ENCODE peak calls at places on chromosomes 1 and 21, in seven cellular contexts. H, O, D, X, K, Z and R are unnamed samples.

GRCh38 chr1:94623560-94624148 is 82.1 kb upstream of the F3 start:
- DNase-seq in O (no peak), D (no peak), Z (peak), H (peak), K (peak), X (no peak), R (peak)

GRCh38 chr1:226401407-226402303 is 6.2 kb downstream of the PARP1 start:
- DNase-seq in Z (no peak), K (peak), O (no peak), X (no peak), D (no peak), H (no peak), R (no peak)

GRCh38 chr21:26490771-26491170 is 82.3 kb downstream of the CYYR1 start:
- DNase-seq in D (peak), O (no peak), H (no peak), Z (no peak), K (peak), X (no peak), R (no peak)

GRCh38 chr1:208221291-208221622 is 22.9 kb downstream of the PLXNA2 start:
- DNase-seq in X (no peak), O (no peak), K (no peak), D (no peak), H (no peak), Z (no peak), R (no peak)

GRCh38 chr21:36589352-36589971 is 109.5 kb upstream of the SIM2 start:
- DNase-seq in X (peak), H (peak), K (peak), D (no peak), O (peak), Z (peak), R (peak)

GRCh38 chr21:37166733-37167132 is 93.7 kb downstream of the TTC3 start:
- DNase-seq in K (peak), H (peak), D (no peak), O (no peak), X (peak), Z (no peak), R (no peak)

GRCh38 chr1:236120725-236121153 is 21.6 kb upstream of the GPR137B start:
- DNase-seq in D (no peak), H (no peak), Z (no peak), O (no peak), X (no peak), K (no peak), R (no peak)

GRCh38 chr1:24111998-24112380 is at the start of gene MYOM3:
- DNase-seq in H (no peak), X (no peak), K (no peak), O (no peak), D (no peak), Z (no peak), R (no peak)

GRCh38 chr1:234201600-234201999 is 171.7 kb upstream of the COA6 start:
- DNase-seq in X (no peak), K (no peak), Z (no peak), D (no peak), O (no peak), H (no peak), R (no peak)

GRCh38 chr1:30740952-30741894 is 16.4 kb downstream of the LAPTM5 start:
- DNase-seq in Z (no peak), X (no peak), K (peak), H (peak), D (no peak), O (peak), R (no peak)

GRCh38 chr1:198361373-198361772 is 179.1 kb downstream of the ATP6V1G3 start:
- DNase-seq in X (no peak), D (no peak), H (no peak), Z (no peak), K (no peak), O (peak), R (no peak)

GRCh38 chr1:23544444-23545389 is 13.7 kb upstream of the E2F2 start:
- DNase-seq in K (peak), O (peak), X (peak), D (peak), Z (peak), H (peak), R (peak)

GRCh38 chr21:29194342-29194741 is 63.9 kb downstream of the MAP3K7CL start:
- DNase-seq in X (no peak), D (no peak), Z (no peak), H (peak), O (no peak), K (no peak), R (no peak)

GRCh38 chr1:220326578-220326977 is 54.3 kb upstream of the RAB3GAP2 start:
- DNase-seq in K (no peak), X (peak), H (peak), D (no peak), Z (no peak), O (peak), R (peak)

GRCh38 chr1:69662321-69662720 is 94.6 kb downstream of the LRRC7 start:
- DNase-seq in H (no peak), X (no peak), O (no peak), K (no peak), Z (no peak), D (no peak), R (no peak)

GRCh38 chr1:172885411-172885810 is 165.3 kb downstream of the TNFSF18 start:
- DNase-seq in O (no peak), X (no peak), Z (no peak), H (no peak), K (no peak), D (no peak), R (no peak)

GRCh38 chr1:199931666-199932377 is 95.7 kb upstream of the NR5A2 start:
- DNase-seq in X (no peak), D (no peak), K (no peak), O (no peak), Z (no peak), H (peak), R (peak)

GRCh38 chr1:90717665-90718410 is 736 bp upstream of the BARHL2 start:
- DNase-seq in X (peak), D (no peak), O (peak), K (peak), Z (peak), H (peak), R (peak)

GRCh38 chr1:68339505-68339904 is 107.2 kb upstream of the WLS start:
- DNase-seq in K (no peak), O (peak), X (no peak), D (no peak), H (peak), Z (no peak), R (peak)

GRCh38 chr1:53070621-53071020 is 8.6 kb downstream of the PODN start:
- DNase-seq in O (no peak), H (no peak), Z (peak), X (peak), K (no peak), D (no peak), R (no peak)

GRCh38 chr1:204763773-204764427 is 78.4 kb upstream of the LRRN2 start:
- DNase-seq in K (peak), Z (peak), D (peak), O (peak), H (peak), X (peak), R (peak)

GRCh38 chr21:43287974-43288755 is 119.4 kb downstream of the CRYAA start:
- DNase-seq in O (no peak), H (peak), K (no peak), D (no peak), X (no peak), Z (no peak), R (no peak)

GRCh38 chr1:232982238-232982944 is 32.0 kb downstream of the NTPCR start:
- DNase-seq in X (no peak), D (no peak), Z (no peak), O (peak), H (peak), K (no peak), R (peak)

GRCh38 chr1:154353460-154353904 is 28.2 kb downstream of the ATP8B2 start:
- DNase-seq in Z (no peak), K (peak), O (peak), X (no peak), H (peak), D (peak), R (peak)

DNA sequence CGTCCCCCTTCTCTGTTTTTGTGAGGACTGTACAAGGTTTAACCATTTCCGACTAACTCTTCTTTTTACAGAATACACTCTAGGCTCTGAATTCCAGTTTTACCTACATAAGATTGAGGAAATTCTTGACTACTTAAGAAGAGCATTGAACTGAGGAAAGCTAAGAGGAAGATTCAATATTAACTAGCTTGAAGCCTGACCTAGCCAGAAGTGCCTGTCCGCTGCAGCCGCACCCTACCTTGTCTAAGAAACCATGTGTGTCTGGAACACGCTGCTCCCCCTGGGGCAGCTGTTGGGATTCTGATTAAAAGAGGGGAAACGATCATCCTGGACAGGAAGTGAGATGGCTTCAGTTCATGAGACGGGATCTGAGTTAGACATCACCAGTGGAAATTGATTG is 28.9 kb downstream of the CA6 start:
- DNase-seq in H (no peak), Z (no peak), D (no peak), O (no peak), X (no peak), K (no peak), R (no peak)
- H4K8ac ChIP-seq in H (no peak), Z (no peak), D (no peak), O (no peak), X (no peak), K (no peak), R (no peak)

DNA sequence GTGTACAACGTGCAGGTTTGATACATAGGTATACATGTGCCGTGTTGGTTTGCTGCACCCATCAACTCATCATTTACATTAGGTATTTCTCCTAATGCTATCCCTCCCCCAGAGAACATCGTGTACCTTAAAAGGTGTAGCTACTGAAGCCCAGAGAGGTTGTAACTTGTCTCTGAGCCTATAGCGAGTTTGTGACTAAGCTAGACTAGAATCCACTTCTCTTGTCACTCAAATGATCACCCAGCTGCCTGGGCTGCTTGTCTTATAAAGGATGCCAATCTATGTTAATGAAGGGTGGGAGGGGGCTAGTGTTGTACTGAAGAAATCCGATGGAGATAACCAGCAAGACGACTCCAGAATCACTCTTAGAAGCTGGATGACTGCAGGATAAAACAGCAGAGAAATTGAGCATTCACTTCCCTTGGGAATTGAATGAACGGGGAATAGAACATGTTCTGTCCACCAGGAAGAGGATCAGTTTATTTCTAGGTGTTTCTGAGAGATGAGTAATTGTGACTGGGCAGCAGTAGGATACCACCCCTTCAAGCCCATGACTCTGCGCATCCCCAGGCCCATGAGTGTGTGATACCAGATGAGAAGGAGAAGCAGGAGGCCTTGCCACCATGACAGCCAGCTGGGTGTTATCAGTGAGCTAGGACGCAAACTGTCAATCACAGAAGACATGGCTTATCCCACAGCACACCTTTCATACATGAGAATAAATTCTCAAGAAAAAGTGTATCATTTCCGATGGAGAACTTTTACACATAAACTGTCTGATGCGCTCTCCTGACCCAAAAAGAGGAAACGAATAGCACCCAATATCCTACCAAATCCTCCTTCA is 390.4 kb downstream of the NTNG1 start:
- DNase-seq in D (no peak), X (no peak), K (peak), Z (no peak), O (no peak), H (peak), R (no peak)
- H3K23ac ChIP-seq in D (no peak), X (no peak), K (no peak), Z (no peak), O (no peak), H (no peak), R (no peak)

GRCh38 chr1:227449727-227450420 is 113.5 kb upstream of the ZNF678 start:
- DNase-seq in Z (no peak), H (peak), K (no peak), X (no peak), D (no peak), O (no peak), R (peak)

GRCh38 chr1:227449051-227449450 is 114.3 kb upstream of the ZNF678 start:
- DNase-seq in O (no peak), K (peak), X (peak), D (no peak), H (peak), Z (peak), R (peak)

GRCh38 chr1:227445092-227445674 is 118.2 kb upstream of the ZNF678 start:
- DNase-seq in K (no peak), O (no peak), X (no peak), H (no peak), D (no peak), Z (no peak), R (no peak)

GRCh38 chr1:227445746-227446145 is 117.6 kb upstream of the ZNF678 start:
- DNase-seq in O (no peak), X (no peak), D (no peak), H (peak), Z (no peak), K (no peak), R (no peak)

DNA sequence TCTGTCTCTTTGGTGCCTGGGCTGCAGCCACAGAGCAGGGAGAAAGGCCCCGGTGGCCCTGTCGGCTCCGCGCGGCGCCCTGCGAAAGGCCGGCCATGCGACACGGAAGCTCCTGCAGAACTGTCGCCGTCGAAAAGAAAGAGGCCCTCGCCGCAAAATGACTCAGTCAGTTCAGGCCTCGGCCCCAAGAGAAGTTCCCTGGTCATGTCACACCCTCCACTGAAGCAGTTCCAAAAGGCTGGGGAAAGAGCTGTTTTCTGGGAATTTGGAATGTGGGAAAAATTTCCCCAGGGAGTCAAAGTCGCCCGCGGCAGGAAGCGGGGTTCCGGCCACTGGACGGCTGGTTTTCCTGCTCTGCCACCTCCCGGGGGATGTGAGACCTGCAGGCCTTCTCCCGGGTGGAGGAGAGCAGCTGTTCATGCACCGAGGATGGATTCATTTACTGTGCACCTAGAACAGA is 115.8 kb upstream of the ZNF678 start:
- DNase-seq in X (peak), H (peak), Z (peak), O (no peak), K (peak), D (no peak), R (peak)
- H2BK120ac ChIP-seq in X (no peak), H (no peak), Z (no peak), O (no peak), K (no peak), D (no peak), R (no peak)

DNA sequence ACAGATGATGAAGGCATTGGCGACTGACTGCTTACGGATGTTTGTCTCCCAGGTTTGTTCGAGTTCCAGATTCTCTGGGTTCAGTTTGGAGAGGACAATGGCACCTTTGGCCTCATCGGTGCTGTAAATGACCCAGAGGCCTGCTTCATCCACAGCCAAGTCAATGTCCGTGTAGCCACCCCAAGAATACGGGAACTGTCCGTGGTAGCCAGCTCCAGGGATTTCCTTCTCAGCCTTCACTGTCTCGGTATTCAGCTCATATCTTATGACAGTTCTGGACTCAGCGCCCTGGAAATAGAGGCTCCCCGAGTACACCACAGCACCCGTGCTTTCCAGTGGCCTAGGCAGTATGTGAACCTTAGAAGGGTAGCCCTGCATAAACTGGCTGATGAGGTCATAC is 14.1 kb downstream of the MYOCOS start:
- DNase-seq in X (peak), D (no peak), O (no peak), K (no peak), Z (no peak), H (no peak), R (no peak)
- H4K8ac ChIP-seq in X (no peak), D (no peak), O (no peak), K (no peak), Z (no peak), H (no peak), R (no peak)

DNA sequence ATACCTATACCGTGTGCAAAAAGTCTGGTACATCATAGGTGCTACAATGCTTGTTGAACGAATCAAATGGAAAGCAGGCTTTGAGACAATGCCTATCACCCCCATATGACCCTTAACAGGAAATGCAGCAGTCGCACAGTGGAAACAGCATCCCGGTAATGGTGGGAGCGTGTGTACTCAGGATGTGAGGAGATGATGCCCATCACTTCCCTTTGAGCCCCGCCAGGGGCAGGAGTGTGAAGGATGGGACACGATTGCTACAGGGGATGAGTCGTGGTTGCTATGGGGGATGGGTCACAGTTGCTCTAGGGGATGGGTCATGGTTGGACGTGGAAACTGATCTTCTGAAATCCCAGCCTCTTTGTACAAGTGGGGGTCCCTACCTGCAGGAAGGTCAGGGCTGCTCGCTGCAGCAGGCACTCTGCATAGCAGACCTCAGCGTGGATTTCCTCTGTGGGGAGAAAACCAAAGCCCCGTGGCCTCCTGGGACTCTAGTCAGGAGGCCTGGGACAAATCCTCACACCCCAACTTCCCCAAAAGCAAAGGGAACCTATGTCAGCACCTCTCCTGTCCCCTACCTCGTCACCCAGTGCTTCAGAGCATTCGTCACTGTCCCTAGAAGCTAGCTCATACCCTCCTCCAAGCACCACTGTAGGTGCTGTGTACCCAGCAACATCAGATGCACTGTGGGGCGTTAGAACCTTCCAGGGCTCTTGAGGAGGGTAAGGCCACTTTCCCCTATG is 19.3 kb downstream of the TTC39A start:
- DNase-seq in H (no peak), D (no peak), K (peak), O (no peak), Z (no peak), X (no peak), R (no peak)
- H3K23ac ChIP-seq in H (no peak), D (no peak), K (no peak), O (no peak), Z (no peak), X (no peak), R (no peak)

GRCh38 chr1:44060830-44061267 is 29.6 kb upstream of the SLC6A9 start:
- DNase-seq in D (no peak), H (no peak), X (no peak), K (no peak), O (no peak), Z (no peak), R (no peak)

GRCh38 chr1:44062656-44063055 is 31.4 kb upstream of the SLC6A9 start:
- DNase-seq in D (no peak), H (no peak), X (no peak), K (no peak), O (no peak), Z (no peak), R (no peak)

GRCh38 chr1:44059181-44059661 is 28.0 kb upstream of the SLC6A9 start:
- DNase-seq in X (no peak), Z (no peak), K (no peak), D (no peak), O (no peak), H (peak), R (no peak)

GRCh38 chr1:44059956-44060355 is 28.7 kb upstream of the SLC6A9 start:
- DNase-seq in D (no peak), K (no peak), Z (no peak), O (peak), X (no peak), H (no peak), R (no peak)

DNA sequence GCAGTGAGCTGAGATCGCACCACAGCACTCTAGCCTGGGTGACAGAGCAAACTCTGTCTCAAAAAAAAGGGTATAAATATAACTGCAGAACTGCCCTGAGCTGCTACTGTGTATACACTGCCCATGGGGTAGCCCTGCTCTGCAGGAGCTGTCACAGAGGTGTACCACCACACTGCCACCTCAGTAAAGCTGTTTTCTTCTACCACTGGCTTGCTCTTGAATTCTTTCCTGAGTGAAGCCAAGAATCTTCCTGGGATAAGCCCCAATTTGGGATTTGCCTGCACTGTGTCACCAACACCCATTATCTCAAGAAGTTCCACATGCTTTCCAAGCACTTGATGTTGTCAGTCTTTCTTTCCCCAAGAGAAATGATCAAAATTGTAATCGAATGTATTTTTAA is 30.6 kb upstream of the SLC6A9 start:
- DNase-seq in H (no peak), X (no peak), K (no peak), Z (no peak), O (no peak), D (no peak), R (no peak)
- H2BK120ac ChIP-seq in H (no peak), X (no peak), K (no peak), Z (no peak), O (no peak), D (no peak), R (no peak)